ENCODE peak calls at places on chromosome 5, in seven cellular contexts. One of them, this sample, is unnamed.

GRCh38 chr5:160524827-160525226 is 103.2 kb downstream of the PTTG1 start:
- DNase-seq in heart right ventricle: no peak
- DNase-seq in kidney epithelial cell: no peak
- DNase-seq in transverse colon: no peak
- DNase-seq in A673: no peak
- DNase-seq in fibroblast of the aortic adventitia: no peak
- DNase-seq in IMR-90: no peak
- DNase-seq in this sample: no peak

GRCh38 chr5:170057311-170057710 is 48.4 kb upstream of the FOXI1 start:
- DNase-seq in heart right ventricle: no peak
- DNase-seq in kidney epithelial cell: no peak
- DNase-seq in transverse colon: no peak
- DNase-seq in A673: no peak
- DNase-seq in fibroblast of the aortic adventitia: no peak
- DNase-seq in IMR-90: no peak
- DNase-seq in this sample: no peak

GRCh38 chr5:3639175-3639574 is 43.5 kb downstream of the IRX1 start:
- DNase-seq in heart right ventricle: no peak
- DNase-seq in kidney epithelial cell: no peak
- DNase-seq in transverse colon: no peak
- DNase-seq in A673: no peak
- DNase-seq in fibroblast of the aortic adventitia: no peak
- DNase-seq in IMR-90: no peak
- DNase-seq in this sample: no peak

GRCh38 chr5:58261605-58262004 is 198.3 kb downstream of the PLK2 start:
- DNase-seq in heart right ventricle: no peak
- DNase-seq in kidney epithelial cell: no peak
- DNase-seq in transverse colon: no peak
- DNase-seq in A673: no peak
- DNase-seq in fibroblast of the aortic adventitia: peak
- DNase-seq in IMR-90: peak
- DNase-seq in this sample: no peak

GRCh38 chr5:84381501-84382362 is 2.9 kb downstream of the EDIL3 start:
- DNase-seq in heart right ventricle: no peak
- DNase-seq in kidney epithelial cell: no peak
- DNase-seq in transverse colon: peak
- DNase-seq in A673: peak
- DNase-seq in fibroblast of the aortic adventitia: peak
- DNase-seq in IMR-90: no peak
- DNase-seq in this sample: no peak

GRCh38 chr5:113212244-113212920 is 222.4 kb downstream of the TSSK1B start:
- DNase-seq in heart right ventricle: peak
- DNase-seq in kidney epithelial cell: no peak
- DNase-seq in transverse colon: no peak
- DNase-seq in A673: peak
- DNase-seq in fibroblast of the aortic adventitia: peak
- DNase-seq in IMR-90: peak
- DNase-seq in this sample: no peak

GRCh38 chr5:113161806-113162205 is 185.2 kb downstream of the DCP2 start:
- DNase-seq in heart right ventricle: peak
- DNase-seq in kidney epithelial cell: no peak
- DNase-seq in transverse colon: no peak
- DNase-seq in A673: peak
- DNase-seq in fibroblast of the aortic adventitia: no peak
- DNase-seq in IMR-90: no peak
- DNase-seq in this sample: no peak

GRCh38 chr5:31530541-31531265 is 1.2 kb downstream of the DROSHA start:
- DNase-seq in heart right ventricle: no peak
- DNase-seq in kidney epithelial cell: no peak
- DNase-seq in transverse colon: no peak
- DNase-seq in A673: peak
- DNase-seq in fibroblast of the aortic adventitia: no peak
- DNase-seq in IMR-90: no peak
- DNase-seq in this sample: no peak

GRCh38 chr5:160315968-160316367 is 3.6 kb upstream of the CCNJL start:
- DNase-seq in heart right ventricle: no peak
- DNase-seq in kidney epithelial cell: peak
- DNase-seq in transverse colon: peak
- DNase-seq in A673: peak
- DNase-seq in fibroblast of the aortic adventitia: no peak
- DNase-seq in IMR-90: peak
- DNase-seq in this sample: no peak

GRCh38 chr5:74903165-74903787 is 37.1 kb upstream of the FAM169A start:
- DNase-seq in heart right ventricle: peak
- DNase-seq in kidney epithelial cell: no peak
- DNase-seq in transverse colon: peak
- DNase-seq in A673: no peak
- DNase-seq in fibroblast of the aortic adventitia: no peak
- DNase-seq in IMR-90: no peak
- DNase-seq in this sample: no peak

GRCh38 chr5:19837536-19838179 is 150.3 kb downstream of the CDH18 start:
- DNase-seq in heart right ventricle: no peak
- DNase-seq in kidney epithelial cell: no peak
- DNase-seq in transverse colon: no peak
- DNase-seq in A673: no peak
- DNase-seq in fibroblast of the aortic adventitia: no peak
- DNase-seq in IMR-90: peak
- DNase-seq in this sample: no peak

GRCh38 chr5:84642795-84643194 is 258.1 kb upstream of the EDIL3 start:
- DNase-seq in heart right ventricle: no peak
- DNase-seq in kidney epithelial cell: peak
- DNase-seq in transverse colon: no peak
- DNase-seq in A673: no peak
- DNase-seq in fibroblast of the aortic adventitia: peak
- DNase-seq in IMR-90: peak
- DNase-seq in this sample: no peak

GRCh38 chr5:141879941-141880738 is 1.9 kb upstream of the PCDH1 start:
- DNase-seq in heart right ventricle: no peak
- DNase-seq in kidney epithelial cell: no peak
- DNase-seq in transverse colon: no peak
- DNase-seq in A673: no peak
- DNase-seq in fibroblast of the aortic adventitia: no peak
- DNase-seq in IMR-90: no peak
- DNase-seq in this sample: peak

DNA sequence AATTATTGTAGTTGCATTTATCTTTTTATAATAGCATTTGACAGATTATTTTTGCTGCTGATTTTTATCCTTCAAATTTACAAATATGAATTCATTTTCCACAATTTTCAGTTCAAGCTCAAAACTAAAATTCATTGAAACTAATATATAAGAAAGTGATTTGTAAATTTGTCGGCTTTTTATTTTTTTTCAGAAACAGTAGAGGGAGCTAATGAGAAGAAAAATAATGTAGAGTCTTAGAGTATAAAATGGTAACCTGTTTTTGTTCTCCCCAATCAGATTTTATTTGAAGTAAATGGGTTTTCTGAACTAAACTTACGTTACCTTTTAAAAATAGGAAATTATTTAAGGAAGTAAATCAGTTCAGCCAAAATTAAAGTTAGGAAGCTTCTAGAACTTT is 19.2 kb downstream of the PRRC1 start:
- DNase-seq in heart right ventricle: no peak
- DNase-seq in kidney epithelial cell: no peak
- DNase-seq in transverse colon: no peak
- DNase-seq in A673: peak
- DNase-seq in fibroblast of the aortic adventitia: peak
- DNase-seq in IMR-90: peak
- DNase-seq in this sample: no peak
- TF ChIP-seq CTCF in heart right ventricle: no peak
- TF ChIP-seq CTCF in kidney epithelial cell: peak
- TF ChIP-seq CTCF in transverse colon: peak
- TF ChIP-seq CTCF in A673: peak
- TF ChIP-seq CTCF in fibroblast of the aortic adventitia: peak
- TF ChIP-seq CTCF in IMR-90: peak
- TF ChIP-seq CTCF in this sample: peak

DNA sequence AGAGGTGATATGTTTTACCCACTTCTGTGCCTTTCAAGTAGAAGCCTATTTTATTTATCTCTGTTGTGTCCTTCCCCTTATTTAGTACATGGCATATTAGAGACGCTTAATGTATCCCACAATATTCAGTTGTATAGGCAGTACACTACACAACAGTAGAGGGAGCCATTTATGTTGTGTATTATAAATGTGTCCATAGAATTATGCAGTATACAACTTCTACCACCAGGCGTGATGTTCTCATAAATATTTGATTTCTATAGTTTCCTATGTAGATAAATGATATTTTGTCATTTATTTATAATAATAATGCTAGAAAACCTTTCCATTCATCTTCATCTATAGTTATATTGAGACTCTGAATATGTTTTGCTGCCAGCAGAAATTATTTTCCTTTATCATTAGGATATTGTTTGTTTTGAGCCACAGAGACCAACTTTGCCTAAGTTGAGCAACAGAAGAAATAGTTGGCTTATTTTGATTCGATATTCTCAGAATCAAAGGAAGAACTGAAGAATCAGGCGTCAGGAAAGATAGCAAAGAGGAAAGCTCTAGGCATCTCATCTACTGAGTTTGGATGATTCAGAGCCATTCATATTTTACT is 81.7 kb downstream of the ADAMTS19 start:
- DNase-seq in heart right ventricle: no peak
- DNase-seq in kidney epithelial cell: no peak
- DNase-seq in transverse colon: no peak
- DNase-seq in A673: peak
- DNase-seq in fibroblast of the aortic adventitia: no peak
- DNase-seq in IMR-90: peak
- DNase-seq in this sample: no peak
- TF ChIP-seq CTCF in heart right ventricle: no peak
- TF ChIP-seq CTCF in kidney epithelial cell: peak
- TF ChIP-seq CTCF in transverse colon: peak
- TF ChIP-seq CTCF in A673: peak
- TF ChIP-seq CTCF in fibroblast of the aortic adventitia: no peak
- TF ChIP-seq CTCF in IMR-90: peak
- TF ChIP-seq CTCF in this sample: peak

DNA sequence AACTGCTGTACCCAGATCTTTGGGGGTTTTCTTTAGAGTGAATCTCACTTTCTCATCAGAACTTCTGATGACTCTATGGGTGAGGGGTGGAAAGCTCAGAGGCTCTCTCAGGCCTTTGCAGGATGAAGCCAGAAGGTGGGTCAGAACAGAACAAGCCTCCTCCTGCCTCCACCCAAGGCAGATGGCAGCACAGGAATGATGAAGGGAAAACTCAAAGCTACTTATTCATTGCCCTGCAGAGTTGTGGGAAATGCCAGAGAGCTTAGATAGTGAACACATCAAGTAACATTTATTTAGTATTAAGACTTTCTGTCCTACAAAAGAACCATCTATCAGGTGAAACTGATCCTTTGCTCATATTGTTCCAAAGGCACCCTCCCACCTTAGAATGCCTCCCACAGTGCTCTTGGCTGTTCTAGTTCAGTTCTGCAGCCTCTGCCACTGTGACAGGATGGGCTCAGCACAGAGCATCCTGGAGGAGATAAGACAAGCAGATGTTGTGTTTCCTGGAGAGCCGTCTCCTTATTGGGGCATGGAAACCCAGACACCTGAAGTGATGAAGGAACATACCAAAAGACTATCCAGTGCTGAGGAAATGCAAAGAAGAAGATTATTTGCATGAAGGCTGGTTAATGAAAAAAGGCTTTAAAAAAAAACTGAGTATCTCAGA is 146.6 kb downstream of the ADAMTS12 start:
- DNase-seq in heart right ventricle: no peak
- DNase-seq in kidney epithelial cell: no peak
- DNase-seq in transverse colon: no peak
- DNase-seq in A673: no peak
- DNase-seq in fibroblast of the aortic adventitia: no peak
- DNase-seq in IMR-90: peak
- DNase-seq in this sample: no peak
- TF ChIP-seq CTCF in heart right ventricle: no peak
- TF ChIP-seq CTCF in kidney epithelial cell: no peak
- TF ChIP-seq CTCF in transverse colon: no peak
- TF ChIP-seq CTCF in A673: no peak
- TF ChIP-seq CTCF in fibroblast of the aortic adventitia: no peak
- TF ChIP-seq CTCF in IMR-90: no peak
- TF ChIP-seq CTCF in this sample: no peak

GRCh38 chr5:63400079-63400478 is 562.2 kb downstream of the HTR1A start:
- DNase-seq in heart right ventricle: no peak
- DNase-seq in kidney epithelial cell: no peak
- DNase-seq in transverse colon: no peak
- DNase-seq in A673: no peak
- DNase-seq in fibroblast of the aortic adventitia: no peak
- DNase-seq in IMR-90: no peak
- DNase-seq in this sample: no peak

GRCh38 chr5:63398346-63398745 is 563.9 kb downstream of the HTR1A start:
- DNase-seq in heart right ventricle: no peak
- DNase-seq in kidney epithelial cell: peak
- DNase-seq in transverse colon: no peak
- DNase-seq in A673: no peak
- DNase-seq in fibroblast of the aortic adventitia: no peak
- DNase-seq in IMR-90: no peak
- DNase-seq in this sample: no peak

DNA sequence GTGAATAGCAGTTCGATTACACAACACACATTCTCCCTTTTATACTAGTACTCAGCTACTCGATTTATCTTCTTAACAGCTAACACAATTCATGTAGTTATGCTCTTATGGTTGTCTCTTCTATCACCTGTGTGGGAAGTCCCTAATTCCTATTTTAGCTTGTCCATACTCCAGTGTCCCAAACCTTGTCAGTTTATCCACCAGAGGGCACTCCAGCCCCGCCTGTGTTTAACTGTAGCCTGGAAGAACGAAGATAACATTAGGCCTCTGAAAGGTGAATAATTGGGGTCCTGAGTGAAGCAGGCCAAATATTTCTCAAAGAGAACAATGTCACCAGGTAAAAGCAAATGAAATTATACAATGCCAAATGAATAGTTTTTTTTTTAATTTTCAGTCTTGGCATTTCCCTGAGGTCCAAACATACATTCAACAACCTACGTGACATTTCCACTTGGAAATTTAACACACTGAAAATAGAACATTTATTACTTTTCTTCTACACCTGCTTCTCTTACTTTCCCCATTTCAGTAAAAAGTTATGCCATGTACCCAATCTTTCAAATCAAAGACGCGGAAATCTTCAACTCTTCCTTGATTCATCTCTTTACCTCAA is 560.7 kb downstream of the HTR1A start:
- DNase-seq in heart right ventricle: peak
- DNase-seq in kidney epithelial cell: no peak
- DNase-seq in transverse colon: peak
- DNase-seq in A673: peak
- DNase-seq in fibroblast of the aortic adventitia: peak
- DNase-seq in IMR-90: peak
- DNase-seq in this sample: peak
- TF ChIP-seq CTCF in heart right ventricle: peak
- TF ChIP-seq CTCF in kidney epithelial cell: peak
- TF ChIP-seq CTCF in transverse colon: peak
- TF ChIP-seq CTCF in A673: peak
- TF ChIP-seq CTCF in fibroblast of the aortic adventitia: peak
- TF ChIP-seq CTCF in IMR-90: peak
- TF ChIP-seq CTCF in this sample: peak

DNA sequence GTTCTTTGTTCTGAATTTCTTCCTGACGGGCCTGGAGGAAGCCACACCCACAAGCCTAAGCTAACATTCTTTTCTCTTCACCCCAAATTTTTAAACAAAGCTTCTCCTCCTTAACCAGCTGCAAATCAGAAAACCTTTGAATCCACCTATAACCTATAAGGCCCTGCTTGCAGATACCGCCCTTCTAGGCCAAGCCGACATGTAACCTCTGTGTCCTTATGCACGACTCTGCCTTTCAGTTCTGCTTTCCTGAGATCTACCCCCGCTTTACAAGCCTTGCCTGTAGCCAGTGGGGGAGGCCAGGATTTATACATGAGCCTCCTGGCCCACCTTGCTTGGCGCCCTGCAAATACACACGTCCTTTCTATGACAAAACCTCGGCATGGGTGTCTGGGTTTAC is 19.3 kb downstream of the BRD9 start:
- DNase-seq in heart right ventricle: no peak
- DNase-seq in kidney epithelial cell: no peak
- DNase-seq in transverse colon: no peak
- DNase-seq in A673: no peak
- DNase-seq in fibroblast of the aortic adventitia: no peak
- DNase-seq in IMR-90: no peak
- DNase-seq in this sample: no peak
- TF ChIP-seq CTCF in heart right ventricle: no peak
- TF ChIP-seq CTCF in kidney epithelial cell: no peak
- TF ChIP-seq CTCF in transverse colon: no peak
- TF ChIP-seq CTCF in A673: no peak
- TF ChIP-seq CTCF in fibroblast of the aortic adventitia: no peak
- TF ChIP-seq CTCF in IMR-90: no peak
- TF ChIP-seq CTCF in this sample: no peak